ENCODE peak calls at places on chromosomes 4 and X, in four cellular contexts. Z is RKO, G is iris pigment epithelial cell, N is lung microvascular endothelial cell. V is an unnamed sample.

GRCh38 chr4:131337956-131338355 is 1811.1 kb upstream of the PCDH10 start:
- DNase-seq in G (no peak), Z (no peak), N (no peak), V (no peak)

GRCh38 chr4:168868044-168868855 is 141.8 kb downstream of the CBR4 start:
- DNase-seq in Z (no peak), N (peak; percentile 65), G (peak; percentile 92), V (no peak)

GRCh38 chr4:82432596-82432995 is 2.2 kb downstream of the ENOPH1 start:
- DNase-seq in G (no peak), N (no peak), Z (no peak), V (no peak)

GRCh38 chrX:129961180-129962083 is 21.0 kb upstream of the BCORL1 start:
- DNase-seq in N (no peak), G (peak; percentile 13), Z (peak; percentile 47), V (peak; percentile 70)

GRCh38 chr4:3719191-3719590 is 47.0 kb upstream of the ADRA2C start:
- DNase-seq in N (no peak), Z (no peak), G (no peak), V (no peak)

GRCh38 chr4:108946237-108946636 is 183.4 kb upstream of the ETNPPL start:
- DNase-seq in N (no peak), Z (no peak), G (no peak), V (no peak)

GRCh38 chr4:77820836-77821561 is 1.8 kb upstream of the CNOT6L start:
- DNase-seq in N (peak; percentile 8), Z (no peak), G (no peak), V (no peak)

GRCh38 chrX:146346102-146346501 is 463.5 kb upstream of the CXorf51B start:
- DNase-seq in N (no peak), G (no peak), Z (no peak), V (no peak)

GRCh38 chrX:646228-646495 is 15.6 kb downstream of the SHOX start:
- DNase-seq in Z (no peak), G (no peak), N (no peak), V (no peak)

GRCh38 chr4:150369434-150370141 is 212.4 kb upstream of the MAB21L2 start:
- DNase-seq in G (no peak), Z (no peak), N (no peak), V (no peak)

GRCh38 chr4:184439856-184440592 is 34.3 kb downstream of the IRF2 start:
- DNase-seq in N (no peak), Z (no peak), G (no peak), V (no peak)

GRCh38 chrX:33190016-33190415 is 21.3 kb downstream of the DMD start:
- DNase-seq in N (peak; percentile 51), G (peak; percentile 68), Z (no peak), V (no peak)

GRCh38 chrX:107648332-107648731 is 20.0 kb downstream of the PRPS1 start:
- DNase-seq in N (no peak), Z (no peak), G (no peak), V (no peak)

GRCh38 chr4:7296661-7297335 is 104.5 kb downstream of the SORCS2 start:
- DNase-seq in G (no peak), N (no peak), Z (no peak), V (no peak)

GRCh38 chrX:28854637-28855036 is 267.4 kb downstream of the IL1RAPL1 start:
- DNase-seq in N (no peak), G (peak; percentile 59), Z (no peak), V (no peak)

GRCh38 chr4:113541933-113542332 is 219.6 kb downstream of the CAMK2D start:
- DNase-seq in Z (no peak), N (no peak), G (no peak), V (no peak)

GRCh38 chr4:17494258-17494657 is 17.6 kb downstream of the QDPR start:
- DNase-seq in N (peak; percentile 78), Z (peak; percentile 67), G (peak; percentile 76), V (no peak)

GRCh38 chr4:122576261-122577188 is 44.3 kb downstream of the IL21 start:
- DNase-seq in G (peak; percentile 56), N (peak; percentile 57), Z (peak; percentile 66), V (no peak)

GRCh38 chr4:168589154-168589553 is 92.3 kb downstream of the PALLD start:
- DNase-seq in N (peak; percentile 82), G (peak; percentile 89), Z (peak; percentile 74), V (no peak)

GRCh38 chr4:177182156-177182555 is 127.5 kb upstream of the NEIL3 start:
- DNase-seq in G (peak; percentile 7), Z (no peak), N (no peak), V (no peak)

GRCh38 chr4:77921701-77922100 is 59.1 kb downstream of the MRPL1 start:
- DNase-seq in N (peak; percentile 98), Z (peak; percentile 90), G (peak; percentile 91), V (no peak)

GRCh38 chrX:13689519-13690211 is 737 bp downstream of the RAB9A start:
- DNase-seq in G (peak; percentile 25), N (peak; percentile 21), Z (peak; percentile 30), V (no peak)

GRCh38 chr4:168388890-168389289 is 70.3 kb upstream of the DDX60 start:
- DNase-seq in Z (no peak), N (peak; percentile 87), G (peak; percentile 76), V (no peak)

GRCh38 chr4:127686656-127687055 is 43.5 kb upstream of the SLC25A31 start:
- DNase-seq in Z (peak; percentile 27), G (peak; percentile 47), N (peak; percentile 26), V (no peak)

GRCh38 chr4:177369372-177369771 is 59.7 kb downstream of the NEIL3 start:
- DNase-seq in Z (no peak), N (no peak), G (peak; percentile 63), V (no peak)

GRCh38 chrX:82589410-82589809 is 918.7 kb upstream of the POU3F4 start:
- DNase-seq in N (peak; percentile 38), G (peak; percentile 73), Z (peak; percentile 18), V (no peak)

GRCh38 chr4:40749717-40750460 is at the start of gene NSUN7:
- DNase-seq in G (peak; percentile 46), N (no peak), Z (no peak), V (peak; percentile 90)

GRCh38 chr4:53580301-53580700 is 11.0 kb downstream of the LNX1 start:
- DNase-seq in Z (no peak), G (no peak), N (no peak), V (no peak)

GRCh38 chrX:71665747-71666146 is 1.6 kb upstream of the LOC101059915 start:
- DNase-seq in G (no peak), N (no peak), Z (no peak), V (no peak)

GRCh38 chrX:40237745-40238178 is 140.0 kb upstream of the BCOR start:
- DNase-seq in N (no peak), Z (no peak), G (no peak), V (no peak)

GRCh38 chr4:111475001-111475400 is 670.3 kb upstream of the FAM241A start:
- DNase-seq in G (peak; percentile 54), N (no peak), Z (no peak), V (no peak)

GRCh38 chr4:16157609-16158503 is 68.4 kb downstream of the TAPT1 start:
- DNase-seq in N (no peak), Z (no peak), G (peak; percentile 35), V (peak; percentile 57)

V was measured in ecto neural progenitor cell.